ENCODE peak calls at places on chromosomes 4 and X, in five cellular contexts. P is brain microvascular endothelial cell; X is memory B cell; J is CD4-positive, alpha-beta T cell; E is neuronal stem cell. V is an unnamed sample.

GRCh38 chr4:188960411-188961093 is 821.3 kb downstream of the TRIML1 start:
- DNase-seq in P (peak), X (no peak), J (no peak), E (no peak), V (no peak)

GRCh38 chr4:142043509-142043908 is 407.1 kb downstream of the IL15 start:
- DNase-seq in P (peak), X (no peak), J (no peak), E (no peak), V (no peak)

GRCh38 chr4:64518600-64518999 is 109.3 kb upstream of the TECRL start:
- DNase-seq in P (no peak), X (no peak), J (no peak), E (no peak), V (no peak)

GRCh38 chrX:37578045-37578444 is 6.6 kb downstream of the LANCL3 start:
- DNase-seq in P (no peak), X (no peak), J (no peak), E (no peak), V (no peak)

GRCh38 chrX:40495659-40496058 is 85.1 kb upstream of the ATP6AP2 start:
- DNase-seq in P (no peak), X (no peak), J (no peak), E (no peak), V (no peak)

GRCh38 chr4:168797176-168797575 is 212.9 kb downstream of the CBR4 start:
- DNase-seq in P (peak), X (no peak), J (no peak), E (no peak), V (no peak)

GRCh38 chrX:28120076-28120475 is 138.8 kb upstream of the DCAF8L1 start:
- DNase-seq in P (no peak), X (no peak), J (no peak), E (no peak), V (no peak)

GRCh38 chrX:17608898-17609297 is 128.4 kb upstream of the SCML1 start:
- DNase-seq in P (no peak), X (no peak), J (no peak), E (no peak), V (no peak)

GRCh38 chr4:183139972-183140570 is 41.0 kb downstream of the WWC2 start:
- DNase-seq in P (peak), X (no peak), J (no peak), E (no peak), V (no peak)

GRCh38 chr4:69718376-69719293 is 41.8 kb downstream of the SULT1B1 start:
- DNase-seq in P (no peak), X (no peak), J (no peak), E (no peak), V (no peak)

GRCh38 chr4:8571702-8572685 is 8.2 kb upstream of the GPR78 start:
- DNase-seq in P (no peak), X (no peak), J (no peak), E (no peak), V (no peak)

GRCh38 chr4:167100120-167100519 is 134.2 kb downstream of the SPOCK3 start:
- DNase-seq in P (peak), X (no peak), J (no peak), E (peak), V (no peak)

GRCh38 chrX:46979340-46979739 is 67.1 kb downstream of the JADE3 start:
- DNase-seq in P (peak), X (no peak), J (no peak), E (no peak), V (no peak)

GRCh38 chrX:154374361-154375155 is at the start of gene FLNA:
- DNase-seq in P (no peak), X (no peak), J (peak), E (no peak), V (peak)

GRCh38 chr4:151409470-151410313 is 716 bp downstream of the FHIP1A start:
- DNase-seq in P (no peak), X (no peak), J (peak), E (peak), V (peak)

GRCh38 chr4:56786955-56787354 is 34.5 kb downstream of the SPINK2 start:
- DNase-seq in P (peak), X (no peak), J (no peak), E (no peak), V (no peak)

GRCh38 chrX:103687073-103687695 is 685 bp upstream of the MORF4L2 start:
- DNase-seq in P (peak), X (peak), J (peak), E (peak), V (peak)

GRCh38 chrX:11059923-11060322 is 51.2 kb upstream of the HCCS start:
- DNase-seq in P (peak), X (no peak), J (no peak), E (no peak), V (no peak)

GRCh38 chr4:88244821-88245579 is 39.4 kb downstream of the PPM1K start:
- DNase-seq in P (no peak), X (no peak), J (peak), E (no peak), V (peak)

GRCh38 chr4:54197926-54198325 is 31.2 kb upstream of the PDGFRA start:
- DNase-seq in P (no peak), X (no peak), J (no peak), E (no peak), V (no peak)

GRCh38 chrX:71626576-71626975 is 8.3 kb upstream of the CXCR3 start:
- DNase-seq in P (no peak), X (no peak), J (no peak), E (no peak), V (no peak)

GRCh38 chr4:99104153-99104552 is 15.6 kb upstream of the ADH5 start:
- DNase-seq in P (no peak), X (no peak), J (no peak), E (no peak), V (no peak)

GRCh38 chr4:158782539-158783360 is 13.9 kb downstream of the FNIP2 start:
- DNase-seq in P (no peak), X (no peak), J (no peak), E (no peak), V (no peak)

GRCh38 chr4:14607578-14607977 is 394.7 kb upstream of the CPEB2 start:
- DNase-seq in P (no peak), X (no peak), J (no peak), E (no peak), V (no peak)

GRCh38 chr4:80926446-80926845 is 104.1 kb upstream of the BMP3 start:
- DNase-seq in P (no peak), X (no peak), J (no peak), E (no peak), V (no peak)

GRCh38 chrX:72306851-72307645 is 1.3 kb upstream of the CITED1 start:
- DNase-seq in P (peak), X (peak), J (no peak), E (peak), V (peak)

GRCh38 chr4:6749340-6750171 is 33.0 kb upstream of the KIAA0232 start:
- DNase-seq in P (peak), X (no peak), J (no peak), E (no peak), V (no peak)

V was measured in activated naive CD8-positive, alpha-beta T cell treated with anti-CD3 and anti-CD28 coated beads, Interleukin-2, amount 50 U/mL, for 24 hours.